ENCODE peak calls at places on chromosomes 6 and 20, in six cellular contexts. L, V, P, F, Q and D are unnamed samples.

GRCh38 chr20:44028868-44029847 is 114.5 kb downstream of the TOX2 start:
- DNase-seq in L (no peak), V (no peak), P (no peak), F (no peak), Q (no peak), D (no peak)

GRCh38 chr6:130365166-130366010 is 429 bp upstream of the TMEM200A start:
- DNase-seq in L (peak; percentile 58), V (peak; percentile 50), P (peak; percentile 37), F (peak; percentile 28), Q (peak; percentile 58), D (peak; percentile 73)

GRCh38 chr6:107784669-107785068 is 39.4 kb downstream of the SCML4 start:
- DNase-seq in L (no peak), V (no peak), P (no peak), F (no peak), Q (peak; percentile 3), D (no peak)

GRCh38 chr20:8709627-8710026 is 359.3 kb upstream of the PLCB4 start:
- DNase-seq in L (no peak), V (peak; percentile 51), P (no peak), F (no peak), Q (peak; percentile 20), D (peak; percentile 31)

GRCh38 chr20:38812182-38812581 is 6.7 kb downstream of the PPP1R16B start:
- DNase-seq in L (no peak), V (no peak), P (no peak), F (no peak), Q (no peak), D (no peak)

GRCh38 chr6:136562211-136562610 is 12.0 kb upstream of the MAP7 start:
- DNase-seq in L (no peak), V (no peak), P (no peak), F (no peak), Q (no peak), D (no peak)

GRCh38 chr6:134446228-134446848 is 128.4 kb upstream of the SGK1 start:
- DNase-seq in L (no peak), V (peak; percentile 60), P (no peak), F (no peak), Q (peak; percentile 51), D (peak; percentile 40)

GRCh38 chr6:98845201-98846020 is 11.0 kb downstream of the POU3F2 start:
- DNase-seq in L (peak; percentile 73), V (peak; percentile 87), P (no peak), F (peak; percentile 67), Q (peak; percentile 87), D (peak; percentile 87)

GRCh38 chr20:19903168-19903676 is 113.9 kb upstream of the NAA20 start:
- DNase-seq in L (peak; percentile 62), V (peak; percentile 57), P (no peak), F (no peak), Q (peak; percentile 68), D (peak; percentile 78)

GRCh38 chr6:111242452-111242851 is 155.1 kb downstream of the SLC16A10 start:
- DNase-seq in L (no peak), V (peak; percentile 31), P (no peak), F (no peak), Q (peak; percentile 67), D (peak; percentile 83)

GRCh38 chr20:62952373-62953166 is at the start of gene SLC17A9:
- DNase-seq in L (peak; percentile 92), V (peak; percentile 16), P (peak; percentile 43), F (peak; percentile 82), Q (peak; percentile 36), D (no peak)

GRCh38 chr6:104692008-104692407 is 167.7 kb downstream of the HACE1 start:
- DNase-seq in L (no peak), V (no peak), P (no peak), F (no peak), Q (no peak), D (no peak)

GRCh38 chr6:34110610-34111009 is 35.3 kb downstream of the GRM4 start:
- DNase-seq in L (no peak), V (no peak), P (no peak), F (no peak), Q (no peak), D (no peak)

GRCh38 chr6:107539409-107539808 is 49.5 kb downstream of the SOBP start:
- DNase-seq in L (no peak), V (no peak), P (no peak), F (no peak), Q (no peak), D (no peak)

GRCh38 chr6:53581161-53581560 is 36.3 kb upstream of the GCLC start:
- DNase-seq in L (no peak), V (peak; percentile 21), P (no peak), F (no peak), Q (peak; percentile 55), D (peak; percentile 14)

GRCh38 chr6:166612471-166612881 is 14.6 kb downstream of the RPS6KA2 start:
- DNase-seq in L (no peak), V (no peak), P (no peak), F (no peak), Q (no peak), D (no peak)

GRCh38 chr6:137866200-137866913 is 702 bp upstream of the TNFAIP3 start:
- DNase-seq in L (peak; percentile 82), V (no peak), P (peak; percentile 26), F (no peak), Q (no peak), D (no peak)

GRCh38 chr6:42260424-42260888 is 42.8 kb upstream of the MRPS10 start:
- DNase-seq in L (no peak), V (no peak), P (no peak), F (no peak), Q (no peak), D (peak; percentile 43)

GRCh38 chr6:46381579-46381978 is 109.7 kb downstream of the RCAN2 start:
- DNase-seq in L (no peak), V (no peak), P (no peak), F (no peak), Q (no peak), D (no peak)

GRCh38 chr6:28742668-28743270 is 181.0 kb downstream of the TRIM27 start:
- DNase-seq in L (no peak), V (peak; percentile 38), P (no peak), F (no peak), Q (peak; percentile 90), D (peak; percentile 59)

GRCh38 chr6:65110031-65110430 is 597.0 kb downstream of the EYS start:
- DNase-seq in L (no peak), V (peak; percentile 5), P (no peak), F (no peak), Q (peak; percentile 1), D (peak; percentile 17)

GRCh38 chr20:51220293-51220706 is 197.4 kb upstream of the KCNG1 start:
- DNase-seq in L (peak; percentile 61), V (peak; percentile 9), P (no peak), F (peak; percentile 34), Q (peak; percentile 29), D (peak; percentile 26)
- TF ChIP-seq CTCF in L (peak; percentile 86), V (peak; percentile 89), P (peak; percentile 76), F (peak; percentile 65), Q (peak; percentile 94), D (peak; percentile 93)

GRCh38 chr20:40009542-40009941 is 679.5 kb downstream of the MAFB start:
- DNase-seq in L (no peak), V (no peak), P (no peak), F (no peak), Q (peak; percentile 22), D (no peak)

GRCh38 chr20:40010483-40010882 is 678.6 kb downstream of the MAFB start:
- DNase-seq in L (peak; percentile 31), V (no peak), P (no peak), F (no peak), Q (no peak), D (no peak)

GRCh38 chr20:40008177-40008576 is 680.9 kb downstream of the MAFB start:
- DNase-seq in L (no peak), V (no peak), P (no peak), F (no peak), Q (peak; percentile 3), D (no peak)

GRCh38 chr20:40006168-40006860 is 682.7 kb downstream of the MAFB start:
- DNase-seq in L (no peak), V (no peak), P (no peak), F (no peak), Q (no peak), D (no peak)
- H3K4me3 ChIP-seq in L (no peak overlapping the region), V (no peak overlapping the region), P (no peak overlapping the region), F (no peak overlapping the region), Q (no peak overlapping the region), D (no peak overlapping the region)

DNA sequence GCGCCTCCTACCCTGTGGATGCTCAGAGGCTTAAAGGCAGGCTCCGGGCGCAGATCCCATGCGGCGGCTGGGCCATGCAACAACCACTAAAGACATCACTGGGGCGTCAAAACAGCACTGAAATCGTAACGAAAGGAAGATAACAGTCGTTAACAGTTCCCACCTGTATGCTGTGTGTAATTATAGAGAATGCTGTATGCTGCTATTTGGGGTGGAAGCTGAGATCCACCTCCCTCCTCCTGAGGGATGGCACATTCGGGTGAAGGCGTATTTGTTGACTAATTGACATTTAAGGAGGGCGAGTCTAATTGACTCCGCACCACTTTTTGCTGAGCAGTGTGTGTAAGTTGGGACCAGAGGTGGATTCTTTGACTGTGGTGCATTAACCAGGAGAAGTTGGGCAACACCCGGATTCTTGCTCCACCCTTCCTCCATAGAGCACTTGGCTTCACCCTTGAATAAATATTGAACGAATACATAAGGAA is 687 bp downstream of the SLC35A1 start:
- DNase-seq in L (peak; percentile 53), V (peak; percentile 63), P (peak; percentile 25), F (no peak), Q (peak; percentile 61), D (peak; percentile 69)
- TF ChIP-seq CTCF in L (no peak), V (no peak), P (no peak), F (no peak), Q (no peak), D (no peak)

GRCh38 chr6:3229566-3230274 is 2.3 kb upstream of the TUBB2B start:
- DNase-seq in L (no peak), V (no peak), P (no peak), F (no peak), Q (no peak), D (no peak)
- H3K4me3 ChIP-seq in L (peak overlapping the region; percentile 32), V (no peak overlapping the region), P (peak overlapping the region; percentile 50), F (peak overlapping the region; percentile 57), Q (no peak overlapping the region), D (no peak overlapping the region)